ENCODE peak calls at places on chromosomes 13 and 19, in nine cellular contexts. One of them, this sample, is unnamed.
A peak's percentile ranks its signal among the peaks of the same experiment; 100 is the strongest.

GRCh38 chr13:33863390-33863789 is 45.4 kb downstream of the RFC3 start:
- DNase-seq in stimulated activated CD4-positive, alpha-beta T cell treated with anti-CD3 and anti-CD28 coated beads, TNF-alpha, amount 100 ng/mL, for 24 hours: no peak
- DNase-seq in AG04450: no peak
- DNase-seq in NCI-H510A treated with DMSO at 0.1 percent for 48 hours: no peak
- DNase-seq in brain microvascular endothelial cell: no peak
- DNase-seq in retina: no peak
- DNase-seq in ascending aorta: no peak
- DNase-seq in activated CD4-positive, CD25-positive, alpha-beta regulatory T cell treated with anti-CD3 and anti-CD28 coated beads, Interleukin-2, amount 50 U/mL, for 16 hours: no peak
- DNase-seq in dermis microvascular lymphatic vessel endothelial cell: no peak
- DNase-seq in this sample: no peak

GRCh38 chr19:53365899-53366493 is 491 bp downstream of the ZNF525 start:
- DNase-seq in activated CD4-positive, CD25-positive, alpha-beta regulatory T cell treated with anti-CD3 and anti-CD28 coated beads, Interleukin-2, amount 50 U/mL, for 16 hours: no peak
- DNase-seq in dermis microvascular lymphatic vessel endothelial cell: no peak
- DNase-seq in brain microvascular endothelial cell: peak; percentile 27
- DNase-seq in ascending aorta: no peak
- DNase-seq in retina: no peak
- DNase-seq in NCI-H510A treated with DMSO at 0.1 percent for 48 hours: no peak
- DNase-seq in AG04450: no peak
- DNase-seq in stimulated activated CD4-positive, alpha-beta T cell treated with anti-CD3 and anti-CD28 coated beads, TNF-alpha, amount 100 ng/mL, for 24 hours: peak; percentile 12
- DNase-seq in this sample: no peak

GRCh38 chr13:95338905-95339304 is 37.7 kb upstream of the ABCC4 start:
- DNase-seq in dermis microvascular lymphatic vessel endothelial cell: no peak
- DNase-seq in retina: no peak
- DNase-seq in AG04450: no peak
- DNase-seq in activated CD4-positive, CD25-positive, alpha-beta regulatory T cell treated with anti-CD3 and anti-CD28 coated beads, Interleukin-2, amount 50 U/mL, for 16 hours: no peak
- DNase-seq in brain microvascular endothelial cell: no peak
- DNase-seq in stimulated activated CD4-positive, alpha-beta T cell treated with anti-CD3 and anti-CD28 coated beads, TNF-alpha, amount 100 ng/mL, for 24 hours: no peak
- DNase-seq in NCI-H510A treated with DMSO at 0.1 percent for 48 hours: no peak
- DNase-seq in ascending aorta: no peak
- DNase-seq in this sample: no peak

GRCh38 chr19:5118026-5118425 is 149.1 kb downstream of the KDM4B start:
- DNase-seq in dermis microvascular lymphatic vessel endothelial cell: no peak
- DNase-seq in stimulated activated CD4-positive, alpha-beta T cell treated with anti-CD3 and anti-CD28 coated beads, TNF-alpha, amount 100 ng/mL, for 24 hours: no peak
- DNase-seq in NCI-H510A treated with DMSO at 0.1 percent for 48 hours: no peak
- DNase-seq in ascending aorta: no peak
- DNase-seq in AG04450: no peak
- DNase-seq in retina: no peak
- DNase-seq in brain microvascular endothelial cell: no peak
- DNase-seq in activated CD4-positive, CD25-positive, alpha-beta regulatory T cell treated with anti-CD3 and anti-CD28 coated beads, Interleukin-2, amount 50 U/mL, for 16 hours: no peak
- DNase-seq in this sample: no peak

GRCh38 chr13:78981913-78982312 is 323.0 kb upstream of the OBI1 start:
- DNase-seq in AG04450: no peak
- DNase-seq in dermis microvascular lymphatic vessel endothelial cell: no peak
- DNase-seq in activated CD4-positive, CD25-positive, alpha-beta regulatory T cell treated with anti-CD3 and anti-CD28 coated beads, Interleukin-2, amount 50 U/mL, for 16 hours: no peak
- DNase-seq in NCI-H510A treated with DMSO at 0.1 percent for 48 hours: no peak
- DNase-seq in brain microvascular endothelial cell: no peak
- DNase-seq in retina: no peak
- DNase-seq in ascending aorta: no peak
- DNase-seq in stimulated activated CD4-positive, alpha-beta T cell treated with anti-CD3 and anti-CD28 coated beads, TNF-alpha, amount 100 ng/mL, for 24 hours: no peak
- DNase-seq in this sample: no peak

GRCh38 chr13:80871481-80871880 is 530.6 kb upstream of the SPRY2 start:
- DNase-seq in NCI-H510A treated with DMSO at 0.1 percent for 48 hours: no peak
- DNase-seq in ascending aorta: no peak
- DNase-seq in dermis microvascular lymphatic vessel endothelial cell: peak; percentile 89
- DNase-seq in activated CD4-positive, CD25-positive, alpha-beta regulatory T cell treated with anti-CD3 and anti-CD28 coated beads, Interleukin-2, amount 50 U/mL, for 16 hours: no peak
- DNase-seq in brain microvascular endothelial cell: peak; percentile 49
- DNase-seq in AG04450: no peak
- DNase-seq in retina: no peak
- DNase-seq in stimulated activated CD4-positive, alpha-beta T cell treated with anti-CD3 and anti-CD28 coated beads, TNF-alpha, amount 100 ng/mL, for 24 hours: no peak
- DNase-seq in this sample: peak; percentile 71

GRCh38 chr13:84844473-84844872 is 954.7 kb downstream of the SLITRK6 start:
- DNase-seq in stimulated activated CD4-positive, alpha-beta T cell treated with anti-CD3 and anti-CD28 coated beads, TNF-alpha, amount 100 ng/mL, for 24 hours: no peak
- DNase-seq in NCI-H510A treated with DMSO at 0.1 percent for 48 hours: no peak
- DNase-seq in brain microvascular endothelial cell: no peak
- DNase-seq in retina: no peak
- DNase-seq in activated CD4-positive, CD25-positive, alpha-beta regulatory T cell treated with anti-CD3 and anti-CD28 coated beads, Interleukin-2, amount 50 U/mL, for 16 hours: no peak
- DNase-seq in dermis microvascular lymphatic vessel endothelial cell: no peak
- DNase-seq in AG04450: no peak
- DNase-seq in ascending aorta: no peak
- DNase-seq in this sample: no peak

GRCh38 chr13:102569488-102569887 is 27.3 kb upstream of the TPP2 start:
- DNase-seq in NCI-H510A treated with DMSO at 0.1 percent for 48 hours: no peak
- DNase-seq in brain microvascular endothelial cell: peak; percentile 9
- DNase-seq in stimulated activated CD4-positive, alpha-beta T cell treated with anti-CD3 and anti-CD28 coated beads, TNF-alpha, amount 100 ng/mL, for 24 hours: no peak
- DNase-seq in AG04450: no peak
- DNase-seq in activated CD4-positive, CD25-positive, alpha-beta regulatory T cell treated with anti-CD3 and anti-CD28 coated beads, Interleukin-2, amount 50 U/mL, for 16 hours: no peak
- DNase-seq in dermis microvascular lymphatic vessel endothelial cell: no peak
- DNase-seq in retina: no peak
- DNase-seq in ascending aorta: no peak
- DNase-seq in this sample: no peak

GRCh38 chr13:110600261-110600819 is 15.0 kb upstream of the NAXD start:
- DNase-seq in stimulated activated CD4-positive, alpha-beta T cell treated with anti-CD3 and anti-CD28 coated beads, TNF-alpha, amount 100 ng/mL, for 24 hours: no peak
- DNase-seq in dermis microvascular lymphatic vessel endothelial cell: no peak
- DNase-seq in NCI-H510A treated with DMSO at 0.1 percent for 48 hours: no peak
- DNase-seq in AG04450: no peak
- DNase-seq in ascending aorta: no peak
- DNase-seq in activated CD4-positive, CD25-positive, alpha-beta regulatory T cell treated with anti-CD3 and anti-CD28 coated beads, Interleukin-2, amount 50 U/mL, for 16 hours: no peak
- DNase-seq in brain microvascular endothelial cell: no peak
- DNase-seq in retina: no peak
- DNase-seq in this sample: no peak

GRCh38 chr19:17242431-17243208 is 3.1 kb downstream of the NR2F6 start:
- DNase-seq in ascending aorta: no peak
- DNase-seq in retina: peak; percentile 38
- DNase-seq in dermis microvascular lymphatic vessel endothelial cell: no peak
- DNase-seq in stimulated activated CD4-positive, alpha-beta T cell treated with anti-CD3 and anti-CD28 coated beads, TNF-alpha, amount 100 ng/mL, for 24 hours: no peak
- DNase-seq in activated CD4-positive, CD25-positive, alpha-beta regulatory T cell treated with anti-CD3 and anti-CD28 coated beads, Interleukin-2, amount 50 U/mL, for 16 hours: no peak
- DNase-seq in AG04450: no peak
- DNase-seq in NCI-H510A treated with DMSO at 0.1 percent for 48 hours: no peak
- DNase-seq in brain microvascular endothelial cell: no peak
- DNase-seq in this sample: no peak

GRCh38 chr13:99871249-99871898 is 100.2 kb downstream of the ZIC5 start:
- DNase-seq in ascending aorta: no peak
- DNase-seq in activated CD4-positive, CD25-positive, alpha-beta regulatory T cell treated with anti-CD3 and anti-CD28 coated beads, Interleukin-2, amount 50 U/mL, for 16 hours: no peak
- DNase-seq in brain microvascular endothelial cell: no peak
- DNase-seq in AG04450: no peak
- DNase-seq in retina: no peak
- DNase-seq in NCI-H510A treated with DMSO at 0.1 percent for 48 hours: peak; percentile 52
- DNase-seq in stimulated activated CD4-positive, alpha-beta T cell treated with anti-CD3 and anti-CD28 coated beads, TNF-alpha, amount 100 ng/mL, for 24 hours: no peak
- DNase-seq in dermis microvascular lymphatic vessel endothelial cell: no peak
- DNase-seq in this sample: no peak

GRCh38 chr13:102904408-102904862 is 58.6 kb downstream of the ERCC5 start:
- DNase-seq in AG04450: no peak
- DNase-seq in stimulated activated CD4-positive, alpha-beta T cell treated with anti-CD3 and anti-CD28 coated beads, TNF-alpha, amount 100 ng/mL, for 24 hours: no peak
- DNase-seq in ascending aorta: no peak
- DNase-seq in activated CD4-positive, CD25-positive, alpha-beta regulatory T cell treated with anti-CD3 and anti-CD28 coated beads, Interleukin-2, amount 50 U/mL, for 16 hours: no peak
- DNase-seq in brain microvascular endothelial cell: no peak
- DNase-seq in retina: no peak
- DNase-seq in dermis microvascular lymphatic vessel endothelial cell: no peak
- DNase-seq in NCI-H510A treated with DMSO at 0.1 percent for 48 hours: no peak
- DNase-seq in this sample: no peak

GRCh38 chr13:113407531-113408393 is 43.8 kb upstream of the GRTP1 start:
- DNase-seq in brain microvascular endothelial cell: no peak
- DNase-seq in AG04450: no peak
- DNase-seq in stimulated activated CD4-positive, alpha-beta T cell treated with anti-CD3 and anti-CD28 coated beads, TNF-alpha, amount 100 ng/mL, for 24 hours: no peak
- DNase-seq in dermis microvascular lymphatic vessel endothelial cell: no peak
- DNase-seq in retina: no peak
- DNase-seq in ascending aorta: peak; percentile 50
- DNase-seq in activated CD4-positive, CD25-positive, alpha-beta regulatory T cell treated with anti-CD3 and anti-CD28 coated beads, Interleukin-2, amount 50 U/mL, for 16 hours: no peak
- DNase-seq in NCI-H510A treated with DMSO at 0.1 percent for 48 hours: no peak
- DNase-seq in this sample: no peak

GRCh38 chr13:109884462-109884861 is 98.1 kb upstream of the IRS2 start:
- DNase-seq in AG04450: no peak
- DNase-seq in dermis microvascular lymphatic vessel endothelial cell: no peak
- DNase-seq in stimulated activated CD4-positive, alpha-beta T cell treated with anti-CD3 and anti-CD28 coated beads, TNF-alpha, amount 100 ng/mL, for 24 hours: no peak
- DNase-seq in retina: no peak
- DNase-seq in NCI-H510A treated with DMSO at 0.1 percent for 48 hours: no peak
- DNase-seq in brain microvascular endothelial cell: no peak
- DNase-seq in activated CD4-positive, CD25-positive, alpha-beta regulatory T cell treated with anti-CD3 and anti-CD28 coated beads, Interleukin-2, amount 50 U/mL, for 16 hours: no peak
- DNase-seq in ascending aorta: no peak
- DNase-seq in this sample: no peak

GRCh38 chr19:1592023-1592754 is 476 bp downstream of the MBD3 start:
- DNase-seq in activated CD4-positive, CD25-positive, alpha-beta regulatory T cell treated with anti-CD3 and anti-CD28 coated beads, Interleukin-2, amount 50 U/mL, for 16 hours: peak; percentile 72
- DNase-seq in retina: peak; percentile 86
- DNase-seq in ascending aorta: peak; percentile 88
- DNase-seq in stimulated activated CD4-positive, alpha-beta T cell treated with anti-CD3 and anti-CD28 coated beads, TNF-alpha, amount 100 ng/mL, for 24 hours: peak; percentile 80
- DNase-seq in brain microvascular endothelial cell: peak; percentile 68
- DNase-seq in dermis microvascular lymphatic vessel endothelial cell: peak; percentile 90
- DNase-seq in NCI-H510A treated with DMSO at 0.1 percent for 48 hours: peak; percentile 25
- DNase-seq in AG04450: peak; percentile 49
- DNase-seq in this sample: peak; percentile 35

GRCh38 chr19:3057275-3057714 is 5.0 kb downstream of the TLE5 start:
- DNase-seq in stimulated activated CD4-positive, alpha-beta T cell treated with anti-CD3 and anti-CD28 coated beads, TNF-alpha, amount 100 ng/mL, for 24 hours: no peak
- DNase-seq in NCI-H510A treated with DMSO at 0.1 percent for 48 hours: peak; percentile 34
- DNase-seq in dermis microvascular lymphatic vessel endothelial cell: no peak
- DNase-seq in AG04450: no peak
- DNase-seq in activated CD4-positive, CD25-positive, alpha-beta regulatory T cell treated with anti-CD3 and anti-CD28 coated beads, Interleukin-2, amount 50 U/mL, for 16 hours: no peak
- DNase-seq in brain microvascular endothelial cell: no peak
- DNase-seq in ascending aorta: peak; percentile 92
- DNase-seq in retina: peak; percentile 55
- DNase-seq in this sample: no peak

GRCh38 chr19:43315851-43316250 is 37.6 kb upstream of the CD177 start:
- DNase-seq in brain microvascular endothelial cell: no peak
- DNase-seq in ascending aorta: no peak
- DNase-seq in retina: no peak
- DNase-seq in dermis microvascular lymphatic vessel endothelial cell: no peak
- DNase-seq in stimulated activated CD4-positive, alpha-beta T cell treated with anti-CD3 and anti-CD28 coated beads, TNF-alpha, amount 100 ng/mL, for 24 hours: no peak
- DNase-seq in activated CD4-positive, CD25-positive, alpha-beta regulatory T cell treated with anti-CD3 and anti-CD28 coated beads, Interleukin-2, amount 50 U/mL, for 16 hours: no peak
- DNase-seq in NCI-H510A treated with DMSO at 0.1 percent for 48 hours: no peak
- DNase-seq in AG04450: no peak
- DNase-seq in this sample: no peak

GRCh38 chr13:43298799-43299198 is 275.4 kb downstream of the DNAJC15 start:
- DNase-seq in AG04450: no peak
- DNase-seq in retina: no peak
- DNase-seq in stimulated activated CD4-positive, alpha-beta T cell treated with anti-CD3 and anti-CD28 coated beads, TNF-alpha, amount 100 ng/mL, for 24 hours: no peak
- DNase-seq in ascending aorta: no peak
- DNase-seq in dermis microvascular lymphatic vessel endothelial cell: peak; percentile 47
- DNase-seq in brain microvascular endothelial cell: no peak
- DNase-seq in NCI-H510A treated with DMSO at 0.1 percent for 48 hours: no peak
- DNase-seq in activated CD4-positive, CD25-positive, alpha-beta regulatory T cell treated with anti-CD3 and anti-CD28 coated beads, Interleukin-2, amount 50 U/mL, for 16 hours: no peak
- DNase-seq in this sample: no peak

GRCh38 chr13:32894589-32895001 is 121.6 kb upstream of the KL start:
- DNase-seq in ascending aorta: no peak
- DNase-seq in stimulated activated CD4-positive, alpha-beta T cell treated with anti-CD3 and anti-CD28 coated beads, TNF-alpha, amount 100 ng/mL, for 24 hours: no peak
- DNase-seq in dermis microvascular lymphatic vessel endothelial cell: no peak
- DNase-seq in retina: no peak
- DNase-seq in activated CD4-positive, CD25-positive, alpha-beta regulatory T cell treated with anti-CD3 and anti-CD28 coated beads, Interleukin-2, amount 50 U/mL, for 16 hours: no peak
- DNase-seq in NCI-H510A treated with DMSO at 0.1 percent for 48 hours: no peak
- DNase-seq in AG04450: no peak
- DNase-seq in brain microvascular endothelial cell: peak; percentile 28
- DNase-seq in this sample: no peak

GRCh38 chr13:101416181-101417042 is at the start of gene NALCN:
- DNase-seq in brain microvascular endothelial cell: no peak
- DNase-seq in AG04450: no peak
- DNase-seq in dermis microvascular lymphatic vessel endothelial cell: peak; percentile 61
- DNase-seq in stimulated activated CD4-positive, alpha-beta T cell treated with anti-CD3 and anti-CD28 coated beads, TNF-alpha, amount 100 ng/mL, for 24 hours: no peak
- DNase-seq in NCI-H510A treated with DMSO at 0.1 percent for 48 hours: no peak
- DNase-seq in ascending aorta: peak; percentile 74
- DNase-seq in activated CD4-positive, CD25-positive, alpha-beta regulatory T cell treated with anti-CD3 and anti-CD28 coated beads, Interleukin-2, amount 50 U/mL, for 16 hours: no peak
- DNase-seq in retina: peak; percentile 82
- DNase-seq in this sample: no peak

GRCh38 chr19:5115771-5116202 is 146.9 kb downstream of the KDM4B start:
- DNase-seq in ascending aorta: no peak
- DNase-seq in stimulated activated CD4-positive, alpha-beta T cell treated with anti-CD3 and anti-CD28 coated beads, TNF-alpha, amount 100 ng/mL, for 24 hours: no peak
- DNase-seq in brain microvascular endothelial cell: no peak
- DNase-seq in dermis microvascular lymphatic vessel endothelial cell: no peak
- DNase-seq in NCI-H510A treated with DMSO at 0.1 percent for 48 hours: no peak
- DNase-seq in activated CD4-positive, CD25-positive, alpha-beta regulatory T cell treated with anti-CD3 and anti-CD28 coated beads, Interleukin-2, amount 50 U/mL, for 16 hours: no peak
- DNase-seq in retina: no peak
- DNase-seq in AG04450: no peak
- DNase-seq in this sample: no peak

This sample was measured in pulmonary artery endothelial cell.